ENCODE peak calls at places on chromosomes 1 and 21, in five cellular contexts. H is progenitor cell of endocrine pancreas, V is AG08395, J is GM04504, K is Caco-2. P is an unnamed sample.

GRCh38 chr1:10530281-10530740 is 55.6 kb downstream of the PEX14 start:
- DNase-seq in H (peak), V (no peak), J (no peak), K (peak), P (no peak)

GRCh38 chr1:180230791-180231505 is 884 bp downstream of the LHX4 start:
- DNase-seq in H (no peak), V (peak), J (no peak), K (peak), P (no peak)

GRCh38 chr1:162844153-162844552 is 16.8 kb downstream of the CCDC190 start:
- DNase-seq in H (no peak), V (no peak), J (no peak), K (no peak), P (no peak)

GRCh38 chr1:24897263-24898151 is 32.6 kb downstream of the RUNX3 start:
- DNase-seq in H (no peak), V (no peak), J (no peak), K (no peak), P (no peak)

GRCh38 chr21:37139154-37139553 is 66.1 kb downstream of the TTC3 start:
- DNase-seq in H (no peak), V (no peak), J (no peak), K (no peak), P (no peak)

GRCh38 chr1:10691740-10692125 is 104.7 kb downstream of the CASZ1 start:
- DNase-seq in H (no peak), V (peak), J (no peak), K (no peak), P (no peak)

GRCh38 chr1:91731815-91732214 is 154.1 kb downstream of the TGFBR3 start:
- DNase-seq in H (no peak), V (peak), J (no peak), K (no peak), P (no peak)

GRCh38 chr1:178389441-178389840 is 107.3 kb downstream of the CLEC20A start:
- DNase-seq in H (no peak), V (no peak), J (no peak), K (no peak), P (no peak)

GRCh38 chr21:27480841-27481261 is 514.0 kb upstream of the ADAMTS5 start:
- DNase-seq in H (no peak), V (peak), J (no peak), K (no peak), P (no peak)

GRCh38 chr1:118503747-118504146 is 318.7 kb upstream of the SPAG17 start:
- DNase-seq in H (no peak), V (no peak), J (no peak), K (no peak), P (no peak)

GRCh38 chr1:91830242-91831131 is 55.5 kb downstream of the TGFBR3 start:
- DNase-seq in H (no peak), V (peak), J (peak), K (no peak), P (peak)

GRCh38 chr1:15101112-15101760 is 52.3 kb upstream of the TMEM51 start:
- DNase-seq in H (no peak), V (no peak), J (no peak), K (no peak), P (no peak)

GRCh38 chr1:121458291-121459048 is 273.7 kb downstream of the SRGAP2C start:
- DNase-seq in H (no peak), V (no peak), J (no peak), K (no peak), P (no peak)

GRCh38 chr1:50658421-50659076 is 235.3 kb upstream of the DMRTA2 start:
- DNase-seq in H (no peak), V (peak), J (no peak), K (no peak), P (peak)

GRCh38 chr1:17260738-17261137 is 11.8 kb downstream of the PADI3 start:
- DNase-seq in H (no peak), V (no peak), J (no peak), K (no peak), P (no peak)

GRCh38 chr1:155061381-155062150 is 2.0 kb upstream of the EFNA4 start:
- DNase-seq in H (peak), V (peak), J (peak), K (peak), P (peak)

GRCh38 chr1:4512622-4513021 is 141.8 kb upstream of the AJAP1 start:
- DNase-seq in H (no peak), V (no peak), J (no peak), K (no peak), P (no peak)

GRCh38 chr1:216044538-216044937 is 378.7 kb downstream of the USH2A start:
- DNase-seq in H (no peak), V (no peak), J (no peak), K (no peak), P (no peak)